ENCODE peak calls at places on chromosomes 1 and 21, in four cellular contexts. M, P, T and X are unnamed samples.

GRCh38 chr1:42552636-42553035 is 89.5 kb downstream of the CCDC30 start:
- DNase-seq in M (no peak), P (no peak), T (no peak), X (no peak)

GRCh38 chr21:43718872-43719747 is at the start of gene PDXK:
- DNase-seq in M (peak; percentile 74), P (peak; percentile 90), T (peak; percentile 95), X (peak; percentile 28)

GRCh38 chr1:67530071-67530470 is 99.9 kb upstream of the SERBP1 start:
- DNase-seq in M (no peak), P (no peak), T (no peak), X (no peak)

GRCh38 chr1:158259117-158259516 is 4.9 kb downstream of the CD1A start:
- DNase-seq in M (no peak), P (no peak), T (no peak), X (no peak)

GRCh38 chr21:42404534-42404933 is 832 bp downstream of the UBASH3A start:
- DNase-seq in M (no peak), P (no peak), T (no peak), X (peak; percentile 37)

GRCh38 chr1:183281039-183281438 is 95.0 kb downstream of the LAMC2 start:
- DNase-seq in M (peak; percentile 82), P (no peak), T (peak; percentile 52), X (no peak)

GRCh38 chr21:37896788-37897187 is 19.5 kb downstream of the KCNJ6 start:
- DNase-seq in M (no peak), P (no peak), T (no peak), X (no peak)

GRCh38 chr1:91092503-91092902 is 70.7 kb upstream of the ZNF644 start:
- DNase-seq in M (no peak), P (no peak), T (peak; percentile 44), X (no peak)

GRCh38 chr1:47752048-47752451 is 245.1 kb downstream of the TRABD2B start:
- DNase-seq in M (no peak), P (no peak), T (no peak), X (no peak)

GRCh38 chr1:103187673-103188072 is 79.4 kb upstream of the COL11A1 start:
- DNase-seq in M (no peak), P (no peak), T (no peak), X (no peak)

GRCh38 chr1:55517036-55517435 is 301.9 kb upstream of the USP24 start:
- DNase-seq in M (no peak), P (no peak), T (no peak), X (no peak)

DNA sequence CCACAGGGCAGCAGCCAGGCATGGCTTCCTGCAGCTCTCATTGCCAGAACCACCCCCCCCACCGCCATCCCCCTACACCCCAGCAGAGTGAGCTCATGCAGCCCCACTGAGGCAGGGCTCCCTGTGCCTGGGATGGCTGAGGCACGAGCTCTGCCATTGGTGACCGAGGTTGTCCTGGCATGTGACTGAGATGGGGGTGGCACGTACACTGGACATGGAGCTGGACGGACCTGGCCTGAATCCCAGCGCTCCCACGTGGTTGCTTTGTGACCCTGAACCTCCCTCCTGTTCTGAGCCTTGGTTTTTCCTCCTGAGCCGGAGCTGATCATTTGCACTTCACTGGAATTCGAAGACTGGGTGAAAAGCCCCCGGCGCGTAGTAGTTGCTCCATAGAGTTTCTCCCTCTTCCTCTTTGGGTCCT is 28.3 kb downstream of the ALPL start:
- DNase-seq in M (no peak), P (peak; percentile 71), T (no peak), X (no peak)
- H3K4me3 ChIP-seq in M (no peak overlapping the region), P (no peak overlapping the region), T (no peak overlapping the region), X (no peak overlapping the region)

GRCh38 chr1:216785211-216785610 is 62.0 kb upstream of the ESRRG start:
- DNase-seq in M (no peak), P (no peak), T (no peak), X (no peak)
- H3K4me3 ChIP-seq in M (no peak overlapping the region), P (no peak overlapping the region), T (no peak overlapping the region), X (no peak overlapping the region)

DNA sequence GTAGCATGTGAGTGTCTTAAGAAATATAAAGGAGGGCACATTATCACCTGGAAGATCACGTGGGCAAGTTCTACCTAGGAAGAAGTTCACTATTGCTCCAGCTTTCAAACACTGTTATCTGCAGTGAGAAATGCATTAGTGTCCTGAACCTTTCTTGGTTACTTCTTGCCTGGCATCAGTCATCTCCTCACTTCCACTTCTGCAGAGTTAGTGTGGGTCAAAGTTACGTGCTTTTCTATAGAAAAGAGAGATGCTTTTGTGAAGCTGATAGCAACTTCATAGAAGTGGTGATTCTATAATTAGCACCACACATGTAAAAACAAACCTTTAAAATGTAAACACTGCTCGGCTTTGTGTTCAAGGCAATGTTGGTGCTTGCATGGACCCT is 57.2 kb downstream of the MRPS6 start:
- DNase-seq in M (no peak), P (no peak), T (no peak), X (no peak)
- H3K4me3 ChIP-seq in M (no peak overlapping the region), P (no peak overlapping the region), T (no peak overlapping the region), X (no peak overlapping the region)

DNA sequence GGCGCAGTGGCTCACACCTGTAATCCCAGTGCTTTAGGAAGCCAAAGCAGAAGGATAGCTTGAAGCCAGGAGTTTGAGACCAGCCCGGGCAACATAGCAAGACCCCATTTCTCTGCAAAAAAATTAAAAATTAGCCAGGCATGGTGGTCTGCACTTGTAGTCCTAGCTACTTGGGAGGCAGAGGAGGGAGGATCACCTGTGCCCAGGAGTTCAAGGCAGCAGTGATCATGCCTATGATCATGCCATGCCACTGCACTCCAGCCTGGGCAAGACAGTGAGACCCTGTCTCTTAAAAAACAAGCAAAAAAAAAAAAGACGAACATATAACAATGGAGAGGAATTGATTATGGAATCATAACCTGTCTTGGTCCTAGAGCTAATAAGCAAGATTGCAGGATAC is 45.1 kb downstream of the FBXO42 start:
- DNase-seq in M (no peak), P (no peak), T (no peak), X (no peak)
- H3K4me3 ChIP-seq in M (no peak overlapping the region), P (no peak overlapping the region), T (no peak overlapping the region), X (no peak overlapping the region)